ENCODE peak calls at places on chromosomes 13 and 19, in ten cellular contexts. L is NB4, R is HCT116, P is heart left ventricle, A is choroid plexus epithelial cell, N is heart right ventricle, T is mucosa of descending colon, S is upper lobe of left lung, B is foreskin fibroblast, I is kidney epithelial cell. G is an unnamed sample.

GRCh38 chr19:41323430-41324125 is 13.6 kb downstream of the CCDC97 start:
- DNase-seq in S (peak; percentile 51), R (no peak), L (peak; percentile 88), A (peak; percentile 98), T (peak; percentile 62), B (peak; percentile 95), P (peak; percentile 81), I (peak; percentile 76), N (peak; percentile 72), G (peak; percentile 96)

GRCh38 chr13:39836038-39836437 is 180.6 kb downstream of the COG6 start:
- DNase-seq in P (no peak), T (no peak), I (peak; percentile 16), N (no peak), R (no peak), A (no peak), B (no peak), S (no peak), L (no peak), G (no peak)

GRCh38 chr13:40895207-40895606 is 105.8 kb downstream of the SLC25A15 start:
- DNase-seq in R (no peak), A (no peak), I (no peak), B (no peak), T (no peak), P (no peak), L (no peak), S (no peak), N (no peak), G (no peak)

GRCh38 chr13:72530471-72530870 is 197.0 kb downstream of the MZT1 start:
- DNase-seq in A (peak; percentile 61), S (no peak), T (no peak), L (no peak), R (no peak), B (no peak), I (no peak), P (no peak), N (no peak), G (no peak)

GRCh38 chr13:101397742-101398141 is 18.6 kb downstream of the NALCN start:
- DNase-seq in S (no peak), R (no peak), L (no peak), A (peak; percentile 55), N (no peak), P (no peak), I (peak; percentile 48), B (peak; percentile 93), T (no peak), G (peak; percentile 57)

GRCh38 chr19:34555447-34555846 is 73.9 kb downstream of the WTIP start:
- DNase-seq in N (no peak), P (no peak), A (peak; percentile 30), I (no peak), S (no peak), R (peak; percentile 24), L (peak; percentile 20), B (peak; percentile 3), T (no peak), G (peak; percentile 2)

GRCh38 chr19:55654833-55655647 is at the start of gene U2AF2:
- DNase-seq in R (peak; percentile 87), N (peak; percentile 98), P (peak; percentile 96), A (peak; percentile 95), B (peak; percentile 83), I (no peak), S (peak; percentile 95), L (peak; percentile 87), T (peak; percentile 99), G (peak; percentile 94)

GRCh38 chr19:41377977-41378707 is 1.8 kb downstream of the TMEM91 start:
- DNase-seq in N (no peak), A (no peak), P (no peak), I (no peak), L (no peak), B (no peak), R (no peak), T (no peak), S (no peak), G (no peak)

GRCh38 chr13:20206065-20206725 is 13.5 kb upstream of the GJB2 start:
- DNase-seq in T (no peak), I (no peak), R (no peak), A (no peak), L (no peak), P (no peak), S (no peak), N (no peak), B (no peak), G (no peak)

GRCh38 chr13:109874921-109875454 is 88.6 kb upstream of the IRS2 start:
- DNase-seq in B (peak; percentile 47), S (no peak), P (no peak), L (no peak), T (no peak), R (no peak), A (peak; percentile 85), N (no peak), I (no peak), G (peak; percentile 66)

GRCh38 chr13:78595458-78595818 is 7.9 kb downstream of the POU4F1 start:
- DNase-seq in L (no peak), R (no peak), T (no peak), P (no peak), S (no peak), I (no peak), B (no peak), A (no peak), N (no peak), G (no peak)

GRCh38 chr19:30719991-30720329 is 347.8 kb downstream of the ZNF536 start:
- DNase-seq in P (peak; percentile 51), N (peak; percentile 39), L (no peak), T (no peak), A (no peak), I (no peak), B (no peak), S (no peak), R (no peak), G (no peak)

GRCh38 chr13:103066079-103066880 is at the start of gene SLC10A2:
- DNase-seq in A (no peak), L (no peak), S (no peak), N (no peak), P (no peak), B (no peak), I (no peak), T (no peak), R (no peak), G (no peak)

GRCh38 chr19:34976611-34977010 is 12.6 kb upstream of the ZNF792 start:
- DNase-seq in N (no peak), B (no peak), A (no peak), I (no peak), P (no peak), R (no peak), L (no peak), T (no peak), S (no peak), G (no peak)

GRCh38 chr19:36054733-36055686 is at the start of gene WDR62:
- DNase-seq in N (peak; percentile 94), R (peak; percentile 83), I (peak; percentile 54), L (peak; percentile 91), P (peak; percentile 96), A (peak; percentile 92), T (peak; percentile 96), B (peak; percentile 88), S (peak; percentile 91), G (no peak)

GRCh38 chr13:111877906-111878305 is 189.0 kb upstream of the SOX1 start:
- DNase-seq in B (no peak), A (no peak), P (no peak), R (no peak), T (no peak), L (no peak), N (no peak), I (no peak), S (no peak), G (no peak)

GRCh38 chr19:55461974-55462628 is 659 bp upstream of the ISOC2 start:
- DNase-seq in I (no peak), B (no peak), S (no peak), L (no peak), N (no peak), T (no peak), A (peak; percentile 56), P (no peak), R (no peak), G (peak; percentile 47)

DNA sequence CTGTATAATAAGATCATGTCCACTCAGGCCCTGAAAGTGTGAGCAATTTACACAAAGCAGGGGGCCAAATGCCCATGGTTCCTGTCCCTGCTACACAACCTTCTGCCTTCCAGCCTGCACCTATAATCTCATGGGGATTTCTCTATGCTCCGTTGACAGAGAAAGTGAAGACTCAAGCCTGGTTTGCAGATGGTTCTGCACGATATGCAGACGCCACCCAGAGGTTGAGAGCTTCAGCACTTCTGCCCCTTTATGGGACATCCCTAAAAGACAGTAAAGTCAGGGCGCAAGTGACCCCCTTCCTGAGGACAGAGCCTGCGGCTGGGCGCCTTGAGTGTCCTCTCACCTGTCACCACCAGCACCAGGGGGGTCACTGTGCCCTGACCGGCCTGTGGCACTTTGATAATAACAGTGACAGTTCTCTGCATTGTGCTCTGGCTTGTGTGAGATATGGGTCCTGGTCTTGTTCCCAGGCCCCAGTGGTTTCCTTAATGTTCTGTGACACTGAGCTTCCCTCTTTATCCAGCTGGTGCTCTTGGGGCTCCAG is 15.1 kb downstream of the LILRA5 start:
- DNase-seq in S (no peak), R (peak; percentile 3), B (no peak), L (peak; percentile 49), N (no peak), I (no peak), P (no peak), T (no peak), A (peak; percentile 20), G (no peak)
- TF ChIP-seq CTCF in S (no peak), R (peak; percentile 19), B (no peak), L (peak; percentile 49), N (no peak), I (no peak), P (no peak), T (no peak), A (peak; percentile 40), G (no peak)

DNA sequence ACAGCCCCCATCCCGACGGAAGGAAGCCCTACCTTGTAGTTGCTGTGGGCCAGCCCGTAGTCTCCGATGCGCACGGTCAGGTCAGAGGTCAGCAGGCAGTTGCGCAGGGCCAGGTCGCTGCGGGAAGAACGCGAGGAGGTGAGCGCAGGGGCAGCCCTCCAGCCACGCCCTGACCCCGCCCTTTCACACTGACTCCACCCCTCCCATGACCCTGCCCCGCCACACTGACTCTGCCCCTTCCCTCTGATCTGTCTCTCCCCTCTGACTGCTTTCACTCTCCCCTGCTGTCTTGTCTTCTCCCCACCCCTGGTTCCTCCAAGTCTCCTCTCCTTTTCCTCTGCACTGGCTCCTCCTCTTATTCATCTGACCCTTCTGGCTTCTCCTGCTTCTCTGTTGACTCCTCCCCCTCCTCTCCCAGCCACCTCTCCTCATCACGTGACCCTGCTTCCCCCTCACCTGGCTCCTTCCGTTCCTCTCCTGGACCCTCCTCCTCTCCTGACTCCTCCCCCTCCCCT is 10.1 kb downstream of the LMTK3 start:
- DNase-seq in T (peak; percentile 72), N (no peak), B (no peak), S (peak; percentile 92), A (no peak), R (no peak), L (no peak), P (no peak), I (no peak), G (no peak)
- H3K4me3 ChIP-seq in T (no peak overlapping the region), N (no peak overlapping the region), B (no peak overlapping the region), S (peak overlapping the region; percentile 37), A (no peak overlapping the region), R (peak overlapping the region; percentile 86), L (peak overlapping the region; percentile 6), P (no peak overlapping the region), I (peak overlapping the region; percentile 31), G (no peak overlapping the region)

GRCh38 chr19:480016-480855 is 16.1 kb upstream of the MADCAM1 start:
- DNase-seq in L (peak; percentile 46), B (peak; percentile 51), P (peak; percentile 93), S (peak; percentile 47), T (peak; percentile 80), R (no peak), N (peak; percentile 84), A (peak; percentile 65), I (no peak), G (peak; percentile 43)
- TF ChIP-seq CTCF in L (peak; percentile 27), B (peak; percentile 42), P (peak; percentile 74), S (peak; percentile 42), T (peak; percentile 22), R (peak; percentile 47), N (peak; percentile 51), A (peak; percentile 66), I (peak; percentile 65), G (peak; percentile 53)

GRCh38 chr13:59016250-59016649 is 1147.5 kb downstream of the DIAPH3 start:
- DNase-seq in A (peak; percentile 18), R (no peak), P (peak; percentile 28), I (no peak), N (no peak), T (no peak), B (no peak), S (no peak), L (no peak), G (no peak)
- H3K4me3 ChIP-seq in A (no peak overlapping the region), R (no peak overlapping the region), P (no peak overlapping the region), I (no peak overlapping the region), N (no peak overlapping the region), T (no peak overlapping the region), B (no peak overlapping the region), S (no peak overlapping the region), L (no peak overlapping the region), G (no peak overlapping the region)

G was measured in fibroblast of the aortic adventitia.